ENCODE peak calls at places on chromosomes 12 and 14, in six cellular contexts. Z is naive thymus-derived CD4-positive, alpha-beta T cell; R is CD4-positive, alpha-beta T cell; V is fibroblast of the conjunctiva; M is GF-D8; E is NCI-H1417 treated with DMSO at 0.1 percent for 48 hours. F is an unnamed sample.
A peak's percentile ranks its signal among the peaks of the same experiment; 100 is the strongest.

GRCh38 chr12:69112616-69113015 is 126.8 kb upstream of the CPSF6 start:
- DNase-seq in Z (no peak), R (no peak), V (no peak), M (no peak), E (no peak), F (no peak)

GRCh38 chr12:25787701-25788100 is 170.8 kb upstream of the RASSF8 start:
- DNase-seq in Z (no peak), R (no peak), V (no peak), M (no peak), E (no peak), F (no peak)

GRCh38 chr12:98532687-98533304 is 17.4 kb downstream of the TMPO start:
- DNase-seq in Z (peak; percentile 31), R (no peak), V (no peak), M (peak; percentile 7), E (no peak), F (no peak)

GRCh38 chr12:91346827-91347226 is 164.2 kb upstream of the DCN start:
- DNase-seq in Z (no peak), R (no peak), V (no peak), M (no peak), E (no peak), F (no peak)

GRCh38 chr12:41407240-41407799 is 219.2 kb downstream of the PDZRN4 start:
- DNase-seq in Z (no peak), R (no peak), V (no peak), M (no peak), E (no peak), F (no peak)

GRCh38 chr12:53344824-53345485 is 8.8 kb upstream of the SP7 start:
- DNase-seq in Z (peak; percentile 63), R (peak; percentile 69), V (peak; percentile 63), M (peak; percentile 30), E (no peak), F (peak; percentile 95)

GRCh38 chr12:15982471-15982870 is 71.3 kb downstream of the DERA start:
- DNase-seq in Z (no peak), R (no peak), V (peak; percentile 48), M (no peak), E (no peak), F (no peak)

GRCh38 chr12:50246873-50247612 is 36.3 kb downstream of the LIMA1 start:
- DNase-seq in Z (no peak), R (no peak), V (peak; percentile 68), M (no peak), E (no peak), F (peak; percentile 96)

GRCh38 chr14:68675233-68675577 is 117.7 kb downstream of the ZFP36L1 start:
- DNase-seq in Z (no peak), R (no peak), V (no peak), M (no peak), E (no peak), F (no peak)

GRCh38 chr12:124916370-124917134 is 2.1 kb upstream of the UBC start:
- DNase-seq in Z (no peak), R (peak; percentile 19), V (peak; percentile 92), M (no peak), E (no peak), F (peak; percentile 94)